ENCODE peak calls at places on chromosomes 2 and 18, in eight cellular contexts. Q, D, Z, R, L, A, J and E are unnamed samples. For H3K4me1, the result is how much of the 10 kb centered on the place peaks cover.

GRCh38 chr2:191696001-191696400 is 18.1 kb downstream of the NABP1 start:
- DNase-seq in Q (no peak), D (no peak), Z (peak), R (peak), L (peak), A (no peak), J (no peak), E (peak)

GRCh38 chr2:9373047-9373446 is 50.3 kb downstream of the ITGB1BP1 start:
- DNase-seq in Q (no peak), D (peak), Z (no peak), R (no peak), L (no peak), A (no peak), J (no peak), E (no peak)

GRCh38 chr2:148592812-148593211 is 51.7 kb upstream of the EPC2 start:
- DNase-seq in Q (no peak), D (no peak), Z (no peak), R (no peak), L (no peak), A (no peak), J (no peak), E (no peak)

GRCh38 chr2:121707920-121708361 is 28.7 kb downstream of the NIFK start:
- DNase-seq in Q (peak), D (no peak), Z (peak), R (no peak), L (peak), A (no peak), J (peak), E (no peak)

GRCh38 chr2:223834431-223834830 is 3.0 kb downstream of the AP1S3 start:
- DNase-seq in Q (no peak), D (no peak), Z (no peak), R (no peak), L (no peak), A (no peak), J (no peak), E (no peak)

GRCh38 chr18:76545433-76546281 is 50.6 kb upstream of the ZNF516 start:
- DNase-seq in Q (no peak), D (no peak), Z (no peak), R (no peak), L (no peak), A (no peak), J (no peak), E (no peak)

GRCh38 chr18:32049393-32050161 is 31.0 kb downstream of the RNF125 start:
- DNase-seq in Q (no peak), D (peak), Z (no peak), R (no peak), L (peak), A (no peak), J (peak), E (peak)

GRCh38 chr2:159073256-159073655 is 104.8 kb downstream of the TANC1 start:
- DNase-seq in Q (no peak), D (no peak), Z (no peak), R (no peak), L (no peak), A (no peak), J (no peak), E (no peak)

GRCh38 chr2:46385786-46386577 is 88.8 kb downstream of the EPAS1 start:
- DNase-seq in Q (no peak), D (no peak), Z (no peak), R (no peak), L (peak), A (no peak), J (no peak), E (no peak)

GRCh38 chr2:232328516-232329460 is 49.8 kb upstream of the ALPP start:
- DNase-seq in Q (no peak), D (no peak), Z (peak), R (no peak), L (no peak), A (no peak), J (peak), E (no peak)

GRCh38 chr2:70347831-70348230 is 46.0 kb upstream of the FAM136A start:
- DNase-seq in Q (no peak), D (no peak), Z (no peak), R (no peak), L (no peak), A (no peak), J (no peak), E (no peak)
- TF ChIP-seq CTCF in Q (no peak), D (no peak), Z (no peak), R (no peak), L (no peak), A (no peak), J (no peak), E (no peak)

GRCh38 chr18:79522451-79523220 is 126.9 kb downstream of the NFATC1 start:
- DNase-seq in Q (no peak), D (peak), Z (no peak), R (no peak), L (no peak), A (peak), J (peak), E (no peak)
- H3K4me1 ChIP-seq in Q (under half), D (half or more), Z (under half), R (under half), L (under half), A (under half), J (under half), E (under half)

GRCh38 chr18:12309683-12310198 is 1.7 kb downstream of the TUBB6 start:
- DNase-seq in Q (no peak), D (no peak), Z (no peak), R (no peak), L (no peak), A (no peak), J (no peak), E (no peak)
- H3K4me3 ChIP-seq in Q (no peak), D (no peak), Z (no peak), R (no peak), L (no peak), A (peak), J (peak), E (peak)

DNA sequence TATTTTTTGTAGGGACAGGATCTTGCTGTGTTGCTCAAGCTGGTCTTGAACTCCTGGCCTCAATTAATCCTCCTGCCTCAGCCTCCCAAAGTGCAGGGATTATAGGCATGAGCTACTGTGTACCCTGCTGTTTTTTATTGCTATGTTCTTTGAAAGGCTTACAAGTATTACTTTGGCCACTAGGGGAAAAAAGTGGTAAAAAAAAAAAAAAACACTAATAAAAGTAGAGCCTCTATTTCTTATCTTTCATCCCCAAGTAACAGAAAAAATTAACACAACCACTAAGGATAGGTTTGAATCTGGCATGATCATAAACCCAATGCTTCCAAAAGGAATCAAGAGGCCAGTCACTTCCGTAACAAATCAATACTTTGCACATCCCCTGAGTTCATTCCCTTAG is 11.6 kb downstream of the NOL10 start:
- DNase-seq in Q (no peak), D (no peak), Z (no peak), R (no peak), L (no peak), A (no peak), J (no peak), E (no peak)
- TF ChIP-seq CTCF in Q (no peak), D (peak), Z (no peak), R (peak), L (no peak), A (no peak), J (no peak), E (no peak)

GRCh38 chr2:101725515-101726192 is 28.1 kb downstream of the MAP4K4 start:
- DNase-seq in Q (no peak), D (peak), Z (peak), R (no peak), L (no peak), A (no peak), J (no peak), E (no peak)

GRCh38 chr2:101722878-101723277 is 25.4 kb downstream of the MAP4K4 start:
- DNase-seq in Q (no peak), D (no peak), Z (no peak), R (no peak), L (no peak), A (no peak), J (no peak), E (no peak)

GRCh38 chr2:101725038-101725437 is 27.5 kb downstream of the MAP4K4 start:
- DNase-seq in Q (no peak), D (no peak), Z (no peak), R (no peak), L (no peak), A (no peak), J (no peak), E (no peak)

GRCh38 chr2:101724113-101724450 is 26.6 kb downstream of the MAP4K4 start:
- DNase-seq in Q (no peak), D (no peak), Z (no peak), R (no peak), L (no peak), A (no peak), J (no peak), E (no peak)

GRCh38 chr2:101723366-101724112 is 26.0 kb downstream of the MAP4K4 start:
- DNase-seq in Q (no peak), D (no peak), Z (no peak), R (no peak), L (peak), A (no peak), J (no peak), E (no peak)
- H3K4me1 ChIP-seq in Q (half or more), D (half or more), Z (under half), R (under half), L (half or more), A (under half), J (under half), E (under half)